ENCODE peak calls at places on chromosomes 1 and 21, in six cellular contexts. One of them, this sample, is unnamed.

GRCh38 chr1:101025283-101025679 is 303 bp downstream of the DPH5 start:
- DNase-seq in stimulated activated CD4-positive, alpha-beta T cell treated with anti-CD3 and anti-CD28 coated beads, Interleukin-2, amount 100 ng/mL, for 24 hours: peak
- DNase-seq in MCF 10A: no peak
- DNase-seq in thoracic aorta: no peak
- DNase-seq in NCI-H748 treated with DMSO at 0.1 percent for 48 hours: no peak
- DNase-seq in NCI-H1105: no peak
- DNase-seq in this sample: no peak

GRCh38 chr1:172855841-172856382 is 194.8 kb downstream of the TNFSF18 start:
- DNase-seq in stimulated activated CD4-positive, alpha-beta T cell treated with anti-CD3 and anti-CD28 coated beads, Interleukin-2, amount 100 ng/mL, for 24 hours: no peak
- DNase-seq in NCI-H748 treated with DMSO at 0.1 percent for 48 hours: no peak
- DNase-seq in thoracic aorta: no peak
- DNase-seq in NCI-H1105: no peak
- DNase-seq in MCF 10A: no peak
- DNase-seq in this sample: no peak

GRCh38 chr21:17139696-17140095 is 373.1 kb upstream of the CXADR start:
- DNase-seq in NCI-H748 treated with DMSO at 0.1 percent for 48 hours: no peak
- DNase-seq in thoracic aorta: no peak
- DNase-seq in stimulated activated CD4-positive, alpha-beta T cell treated with anti-CD3 and anti-CD28 coated beads, Interleukin-2, amount 100 ng/mL, for 24 hours: no peak
- DNase-seq in NCI-H1105: no peak
- DNase-seq in MCF 10A: peak
- DNase-seq in this sample: no peak

GRCh38 chr1:64745986-64746940 is 1.4 kb downstream of the RAVER2 start:
- DNase-seq in stimulated activated CD4-positive, alpha-beta T cell treated with anti-CD3 and anti-CD28 coated beads, Interleukin-2, amount 100 ng/mL, for 24 hours: no peak
- DNase-seq in thoracic aorta: no peak
- DNase-seq in MCF 10A: peak
- DNase-seq in NCI-H748 treated with DMSO at 0.1 percent for 48 hours: no peak
- DNase-seq in NCI-H1105: peak
- DNase-seq in this sample: peak

GRCh38 chr1:185585770-185586169 is 148.4 kb upstream of the HMCN1 start:
- DNase-seq in NCI-H748 treated with DMSO at 0.1 percent for 48 hours: no peak
- DNase-seq in MCF 10A: no peak
- DNase-seq in NCI-H1105: no peak
- DNase-seq in stimulated activated CD4-positive, alpha-beta T cell treated with anti-CD3 and anti-CD28 coated beads, Interleukin-2, amount 100 ng/mL, for 24 hours: no peak
- DNase-seq in thoracic aorta: no peak
- DNase-seq in this sample: no peak

GRCh38 chr1:8239039-8239305 is 78.9 kb upstream of the SLC45A1 start:
- DNase-seq in NCI-H1105: no peak
- DNase-seq in thoracic aorta: no peak
- DNase-seq in NCI-H748 treated with DMSO at 0.1 percent for 48 hours: no peak
- DNase-seq in MCF 10A: peak
- DNase-seq in stimulated activated CD4-positive, alpha-beta T cell treated with anti-CD3 and anti-CD28 coated beads, Interleukin-2, amount 100 ng/mL, for 24 hours: no peak
- DNase-seq in this sample: no peak

GRCh38 chr1:94310570-94311270 is 73.3 kb upstream of the ARHGAP29 start:
- DNase-seq in stimulated activated CD4-positive, alpha-beta T cell treated with anti-CD3 and anti-CD28 coated beads, Interleukin-2, amount 100 ng/mL, for 24 hours: no peak
- DNase-seq in thoracic aorta: no peak
- DNase-seq in NCI-H748 treated with DMSO at 0.1 percent for 48 hours: no peak
- DNase-seq in MCF 10A: no peak
- DNase-seq in NCI-H1105: no peak
- DNase-seq in this sample: no peak

GRCh38 chr1:19341201-19342076 is 29.3 kb downstream of the SLC66A1 start:
- DNase-seq in NCI-H1105: peak
- DNase-seq in stimulated activated CD4-positive, alpha-beta T cell treated with anti-CD3 and anti-CD28 coated beads, Interleukin-2, amount 100 ng/mL, for 24 hours: peak
- DNase-seq in thoracic aorta: peak
- DNase-seq in NCI-H748 treated with DMSO at 0.1 percent for 48 hours: no peak
- DNase-seq in MCF 10A: peak
- DNase-seq in this sample: peak

GRCh38 chr1:201602413-201603265 is 63.7 kb downstream of the NAV1 start:
- DNase-seq in NCI-H1105: no peak
- DNase-seq in MCF 10A: peak
- DNase-seq in stimulated activated CD4-positive, alpha-beta T cell treated with anti-CD3 and anti-CD28 coated beads, Interleukin-2, amount 100 ng/mL, for 24 hours: no peak
- DNase-seq in thoracic aorta: no peak
- DNase-seq in NCI-H748 treated with DMSO at 0.1 percent for 48 hours: no peak
- DNase-seq in this sample: no peak

GRCh38 chr1:110319332-110320167 is 19.6 kb upstream of the RBM15 start:
- DNase-seq in stimulated activated CD4-positive, alpha-beta T cell treated with anti-CD3 and anti-CD28 coated beads, Interleukin-2, amount 100 ng/mL, for 24 hours: no peak
- DNase-seq in MCF 10A: peak
- DNase-seq in thoracic aorta: no peak
- DNase-seq in NCI-H1105: no peak
- DNase-seq in NCI-H748 treated with DMSO at 0.1 percent for 48 hours: no peak
- DNase-seq in this sample: no peak

GRCh38 chr1:117928881-117929339 is 511 bp downstream of the GDAP2 start:
- DNase-seq in thoracic aorta: peak
- DNase-seq in MCF 10A: peak
- DNase-seq in NCI-H1105: peak
- DNase-seq in stimulated activated CD4-positive, alpha-beta T cell treated with anti-CD3 and anti-CD28 coated beads, Interleukin-2, amount 100 ng/mL, for 24 hours: no peak
- DNase-seq in NCI-H748 treated with DMSO at 0.1 percent for 48 hours: peak
- DNase-seq in this sample: peak